ENCODE peak calls at places on chromosome 21, in four cellular contexts. H is heart left ventricle, F is BJ, G is AG10803. X is an unnamed sample.

GRCh38 chr21:38413958-38414506 is 84.2 kb downstream of the ERG start:
- DNase-seq in F (no peak), G (peak), H (no peak), X (no peak)

GRCh38 chr21:22544747-22545146 is 1546.5 kb downstream of the NCAM2 start:
- DNase-seq in G (no peak), F (no peak), H (no peak), X (no peak)

GRCh38 chr21:43893536-43894205 is 28.6 kb downstream of the AGPAT3 start:
- DNase-seq in H (no peak), F (no peak), G (no peak), X (no peak)

GRCh38 chr21:41141031-41141457 is 26.9 kb upstream of the BACE2 start:
- DNase-seq in H (no peak), F (peak), G (peak), X (peak)

GRCh38 chr21:15010645-15011044 is 54.2 kb downstream of the NRIP1 start:
- DNase-seq in F (no peak), H (no peak), G (no peak), X (no peak)

GRCh38 chr21:31537872-31538576 is 121.5 kb upstream of the SOD1 start:
- DNase-seq in G (no peak), F (no peak), H (no peak), X (no peak)

GRCh38 chr21:16427587-16428087 is 697.9 kb downstream of the USP25 start:
- DNase-seq in G (no peak), F (no peak), H (no peak), X (no peak)

GRCh38 chr21:43971201-43971991 is 40.7 kb upstream of the TRAPPC10 start:
- DNase-seq in G (no peak), F (no peak), H (peak), X (no peak)

GRCh38 chr21:14989359-14989758 is 75.4 kb downstream of the NRIP1 start:
- DNase-seq in H (peak), G (peak), F (no peak), X (no peak)

GRCh38 chr21:38965910-38966504 is 160.3 kb downstream of the ETS2 start:
- DNase-seq in H (no peak), G (no peak), F (no peak), X (no peak)

GRCh38 chr21:44448651-44449131 is 6.6 kb upstream of the LRRC3 start:
- DNase-seq in G (no peak), H (no peak), F (no peak), X (no peak)

GRCh38 chr21:25956993-25957714 is 213.4 kb downstream of the APP start:
- DNase-seq in F (peak), H (no peak), G (peak), X (peak)

GRCh38 chr21:14617040-14617393 is 70.9 kb upstream of the SAMSN1 start:
- DNase-seq in G (no peak), H (no peak), F (no peak), X (no peak)

DNA sequence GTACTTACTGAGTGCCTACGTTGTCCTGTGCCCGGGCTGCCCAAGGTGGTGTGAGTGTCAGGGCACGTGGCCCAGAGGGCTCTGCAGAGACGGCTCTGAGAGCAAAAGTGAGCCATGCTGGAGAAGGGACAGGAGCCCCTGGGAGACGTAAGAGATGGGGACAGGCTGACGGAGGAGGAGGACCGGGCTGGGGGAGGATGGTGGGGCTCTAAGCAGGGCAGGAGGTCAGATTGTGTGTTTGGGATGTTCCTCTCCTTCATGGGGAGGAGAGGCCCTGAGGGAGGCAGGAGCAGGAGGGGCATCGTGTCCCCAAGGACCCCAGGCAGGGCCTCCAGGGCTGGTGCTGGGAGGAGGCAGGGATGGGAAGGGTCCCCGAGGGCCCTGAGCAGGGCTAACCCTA is 158.9 kb downstream of the PCBP3 start:
- DNase-seq in H (no peak), F (no peak), G (no peak), X (no peak)
- H3K4me3 ChIP-seq in H (no peak), F (no peak), G (no peak), X (no peak)

GRCh38 chr21:35616090-35616489 is 444.2 kb downstream of the SETD4 start:
- DNase-seq in H (no peak), G (peak), F (peak), X (peak)
- TF ChIP-seq CTCF in H (peak), G (peak), F (peak), X (peak)

GRCh38 chr21:35026617-35027557 is 22.2 kb downstream of the RUNX1 start:
- DNase-seq in F (no peak), H (peak), G (peak), X (no peak)
- H3K4me3 ChIP-seq in F (no peak), H (no peak), G (peak), X (peak)

GRCh38 chr21:36429672-36430546 is 44.7 kb downstream of the CHAF1B start:
- DNase-seq in G (peak), H (peak), F (peak), X (peak)
- TF ChIP-seq CTCF in G (peak), H (no peak), F (peak), X (no peak)